ENCODE peak calls at places on chromosomes 13 and 19, in five cellular contexts. W is glutamatergic neuron; D is nephron progenitor cell; R is stimulated activated CD8-positive, alpha-beta memory T cell treated with anti-CD3 and anti-CD28 coated beads, Interleukin-7, amount 100 ng/mL, for 1 hour; E is mucosa of gallbladder. N is an unnamed sample.

GRCh38 chr13:35990196-35990595 is 141.0 kb downstream of the DCLK1 start:
- DNase-seq in W (no peak), D (no peak), R (no peak), E (no peak), N (no peak)

GRCh38 chr13:57724486-57725272 is 93.1 kb downstream of the PCDH17 start:
- DNase-seq in W (no peak), D (no peak), R (no peak), E (no peak), N (no peak)

GRCh38 chr19:7845390-7846179 is 15.6 kb downstream of the EVI5L start:
- DNase-seq in W (no peak), D (no peak), R (no peak), E (no peak), N (no peak)

GRCh38 chr13:43835701-43836100 is 43.8 kb downstream of the CCDC122 start:
- DNase-seq in W (no peak), D (no peak), R (no peak), E (no peak), N (peak)

GRCh38 chr19:4278460-4278901 is 585 bp upstream of the SHD start:
- DNase-seq in W (peak), D (no peak), R (no peak), E (no peak), N (no peak)

GRCh38 chr19:42306646-42307045 is 4.2 kb upstream of the PAFAH1B3 start:
- DNase-seq in W (no peak), D (no peak), R (no peak), E (no peak), N (no peak)

GRCh38 chr19:56377105-56377924 is 16.0 kb downstream of the ZNF582 start:
- DNase-seq in W (no peak), D (no peak), R (no peak), E (no peak), N (no peak)

GRCh38 chr13:109672545-109672944 is 113.8 kb downstream of the IRS2 start:
- DNase-seq in W (no peak), D (no peak), R (no peak), E (no peak), N (no peak)

GRCh38 chr19:35144600-35145436 is 1.8 kb downstream of the FXYD7 start:
- DNase-seq in W (peak), D (peak), R (no peak), E (peak), N (no peak)

GRCh38 chr13:43784491-43784890 is 2.3 kb downstream of the ENOX1 start:
- DNase-seq in W (no peak), D (no peak), R (no peak), E (no peak), N (peak)

GRCh38 chr13:44399045-44399444 is 25.4 kb downstream of the SERP2 start:
- DNase-seq in W (no peak), D (no peak), R (no peak), E (no peak), N (no peak)

GRCh38 chr13:78022164-78022877 is 103.7 kb upstream of the EDNRB start:
- DNase-seq in W (no peak), D (no peak), R (no peak), E (peak), N (peak)

GRCh38 chr13:95111608-95112007 is 189.6 kb downstream of the ABCC4 start:
- DNase-seq in W (no peak), D (no peak), R (no peak), E (no peak), N (no peak)

GRCh38 chr13:30900952-30901749 is 4.9 kb upstream of the MEDAG start:
- DNase-seq in W (no peak), D (no peak), R (no peak), E (no peak), N (peak)

GRCh38 chr19:41096353-41096752 is 8.1 kb downstream of the CYP2A13 start:
- DNase-seq in W (no peak), D (no peak), R (no peak), E (no peak), N (no peak)

GRCh38 chr19:16856091-16856490 is 26.9 kb downstream of the SIN3B start:
- DNase-seq in W (no peak), D (no peak), R (no peak), E (no peak), N (no peak)

GRCh38 chr13:95896302-95896701 is 156.9 kb downstream of the UGGT2 start:
- DNase-seq in W (no peak), D (no peak), R (no peak), E (no peak), N (no peak)

GRCh38 chr19:5205388-5205787 is 135.2 kb downstream of the PTPRS start:
- DNase-seq in W (no peak), D (no peak), R (no peak), E (no peak), N (no peak)

GRCh38 chr13:29922281-29922821 is 71.9 kb upstream of the UBL3 start:
- DNase-seq in W (no peak), D (no peak), R (no peak), E (no peak), N (peak)

GRCh38 chr19:18996796-18997394 is 36.4 kb downstream of the SUGP2 start:
- DNase-seq in W (no peak), D (no peak), R (no peak), E (no peak), N (no peak)

GRCh38 chr13:21361123-21361522 is 98.0 kb downstream of the ZDHHC20 start:
- DNase-seq in W (no peak), D (no peak), R (no peak), E (no peak), N (no peak)

GRCh38 chr19:12202250-12202649 is 39.4 kb downstream of the ZNF136 start:
- DNase-seq in W (peak), D (no peak), R (peak), E (peak), N (peak)

GRCh38 chr19:38251564-38252051 is 4.6 kb downstream of the PPP1R14A start:
- DNase-seq in W (peak), D (no peak), R (no peak), E (no peak), N (peak)

GRCh38 chr13:78241278-78241919 is 322.8 kb upstream of the EDNRB start:
- DNase-seq in W (peak), D (peak), R (no peak), E (peak), N (peak)

GRCh38 chr19:6073858-6074708 is 36.2 kb downstream of the RFX2 start:
- DNase-seq in W (no peak), D (no peak), R (no peak), E (no peak), N (no peak)

GRCh38 chr13:36718146-36718545 is 44.3 kb downstream of the SERTM1 start:
- DNase-seq in W (no peak), D (no peak), R (no peak), E (no peak), N (no peak)

GRCh38 chr13:101346942-101347728 is 69.2 kb downstream of the NALCN start:
- DNase-seq in W (no peak), D (no peak), R (no peak), E (no peak), N (peak)

GRCh38 chr13:50893211-50893852 is 16.3 kb upstream of the RNASEH2B start:
- DNase-seq in W (no peak), D (no peak), R (no peak), E (no peak), N (peak)

GRCh38 chr13:52695856-52696255 is 43.2 kb downstream of the SUGT1 start:
- DNase-seq in W (no peak), D (no peak), R (no peak), E (no peak), N (peak)

GRCh38 chr13:49366841-49367240 is 77.0 kb downstream of the CAB39L start:
- DNase-seq in W (no peak), D (no peak), R (no peak), E (no peak), N (peak)

GRCh38 chr13:114099191-114099590 is 33.2 kb downstream of the RASA3 start:
- DNase-seq in W (peak), D (no peak), R (no peak), E (peak), N (peak)

GRCh38 chr13:110240352-110240751 is 66.6 kb downstream of the COL4A1 start:
- DNase-seq in W (no peak), D (no peak), R (no peak), E (no peak), N (no peak)

GRCh38 chr19:35642312-35642711 is 767 bp downstream of the ETV2 start:
- DNase-seq in W (no peak), D (no peak), R (no peak), E (no peak), N (peak)

GRCh38 chr19:46924874-46925547 is 64.2 kb downstream of the ARHGAP35 start:
- DNase-seq in W (no peak), D (no peak), R (no peak), E (no peak), N (peak)

GRCh38 chr19:58084596-58085347 is 13.3 kb downstream of the ZSCAN18 start:
- DNase-seq in W (no peak), D (no peak), R (no peak), E (no peak), N (no peak)

GRCh38 chr19:49094505-49095482 is 9.5 kb downstream of the SNRNP70 start:
- DNase-seq in W (no peak), D (no peak), R (no peak), E (no peak), N (peak)

GRCh38 chr13:38542601-38543000 is 144.3 kb upstream of the FREM2 start:
- DNase-seq in W (no peak), D (no peak), R (no peak), E (no peak), N (peak)

GRCh38 chr13:92403606-92404005 is 823.0 kb upstream of the GPC6 start:
- DNase-seq in W (no peak), D (no peak), R (no peak), E (no peak), N (no peak)

GRCh38 chr13:107551521-107551920 is 663.8 kb downstream of the LIG4 start:
- DNase-seq in W (no peak), D (no peak), R (no peak), E (no peak), N (no peak)

N was measured in GM23248.